ENCODE peak calls at places on chromosomes 5 and 9, in nine cellular contexts. One of them, this sample, is unnamed.

GRCh38 chr5:105475401-105475800 is 1912.8 kb upstream of the NUDT12 start:
- DNase-seq in LoVo: no peak
- DNase-seq in spleen: no peak
- DNase-seq in left ventricle myocardium inferior: no peak
- DNase-seq in kidney glomerular epithelial cell: no peak
- DNase-seq in bronchial epithelial cell: no peak
- DNase-seq in H7: no peak
- DNase-seq in CD8-positive, alpha-beta memory T cell: no peak
- DNase-seq in tibial artery: peak
- DNase-seq in this sample: no peak

GRCh38 chr9:127927457-127928231 is 2.9 kb downstream of the PIP5KL1 start:
- DNase-seq in spleen: no peak
- DNase-seq in H7: peak
- DNase-seq in LoVo: no peak
- DNase-seq in kidney glomerular epithelial cell: no peak
- DNase-seq in CD8-positive, alpha-beta memory T cell: peak
- DNase-seq in left ventricle myocardium inferior: no peak
- DNase-seq in bronchial epithelial cell: peak
- DNase-seq in tibial artery: no peak
- DNase-seq in this sample: no peak

GRCh38 chr9:80072406-80072805 is 500.6 kb downstream of the TLE4 start:
- DNase-seq in tibial artery: no peak
- DNase-seq in LoVo: no peak
- DNase-seq in left ventricle myocardium inferior: no peak
- DNase-seq in spleen: no peak
- DNase-seq in bronchial epithelial cell: no peak
- DNase-seq in H7: no peak
- DNase-seq in CD8-positive, alpha-beta memory T cell: no peak
- DNase-seq in kidney glomerular epithelial cell: no peak
- DNase-seq in this sample: no peak

GRCh38 chr5:32540446-32540845 is 44.9 kb upstream of the SUB1 start:
- DNase-seq in kidney glomerular epithelial cell: no peak
- DNase-seq in tibial artery: no peak
- DNase-seq in left ventricle myocardium inferior: no peak
- DNase-seq in spleen: no peak
- DNase-seq in bronchial epithelial cell: no peak
- DNase-seq in LoVo: no peak
- DNase-seq in CD8-positive, alpha-beta memory T cell: no peak
- DNase-seq in H7: no peak
- DNase-seq in this sample: no peak

GRCh38 chr5:157947156-157947555 is 88.2 kb upstream of the CLINT1 start:
- DNase-seq in H7: no peak
- DNase-seq in bronchial epithelial cell: no peak
- DNase-seq in kidney glomerular epithelial cell: no peak
- DNase-seq in spleen: no peak
- DNase-seq in left ventricle myocardium inferior: no peak
- DNase-seq in LoVo: no peak
- DNase-seq in tibial artery: no peak
- DNase-seq in CD8-positive, alpha-beta memory T cell: no peak
- DNase-seq in this sample: no peak

GRCh38 chr5:163915481-163915961 is 410.1 kb downstream of the MAT2B start:
- DNase-seq in LoVo: no peak
- DNase-seq in H7: no peak
- DNase-seq in left ventricle myocardium inferior: no peak
- DNase-seq in CD8-positive, alpha-beta memory T cell: no peak
- DNase-seq in tibial artery: no peak
- DNase-seq in kidney glomerular epithelial cell: no peak
- DNase-seq in spleen: peak
- DNase-seq in bronchial epithelial cell: peak
- DNase-seq in this sample: peak

GRCh38 chr9:124342946-124343485 is 72.2 kb downstream of the PSMB7 start:
- DNase-seq in spleen: peak
- DNase-seq in H7: peak
- DNase-seq in LoVo: no peak
- DNase-seq in CD8-positive, alpha-beta memory T cell: no peak
- DNase-seq in left ventricle myocardium inferior: peak
- DNase-seq in bronchial epithelial cell: peak
- DNase-seq in kidney glomerular epithelial cell: peak
- DNase-seq in tibial artery: peak
- DNase-seq in this sample: peak

GRCh38 chr9:96875460-96876142 is 21.3 kb upstream of the ZNF782 start:
- DNase-seq in CD8-positive, alpha-beta memory T cell: no peak
- DNase-seq in tibial artery: no peak
- DNase-seq in H7: peak
- DNase-seq in spleen: peak
- DNase-seq in bronchial epithelial cell: peak
- DNase-seq in LoVo: peak
- DNase-seq in kidney glomerular epithelial cell: peak
- DNase-seq in left ventricle myocardium inferior: peak
- DNase-seq in this sample: peak

GRCh38 chr9:108436470-108436869 is 419.3 kb downstream of the ACTL7B start:
- DNase-seq in H7: no peak
- DNase-seq in spleen: no peak
- DNase-seq in kidney glomerular epithelial cell: no peak
- DNase-seq in left ventricle myocardium inferior: no peak
- DNase-seq in tibial artery: no peak
- DNase-seq in LoVo: no peak
- DNase-seq in CD8-positive, alpha-beta memory T cell: no peak
- DNase-seq in bronchial epithelial cell: no peak
- DNase-seq in this sample: no peak

GRCh38 chr9:133986774-133987454 is 5.2 kb downstream of the VAV2 start:
- DNase-seq in kidney glomerular epithelial cell: no peak
- DNase-seq in H7: no peak
- DNase-seq in LoVo: no peak
- DNase-seq in left ventricle myocardium inferior: peak
- DNase-seq in CD8-positive, alpha-beta memory T cell: no peak
- DNase-seq in tibial artery: no peak
- DNase-seq in spleen: peak
- DNase-seq in bronchial epithelial cell: no peak
- DNase-seq in this sample: no peak